ENCODE peak calls at places on chromosomes 3 and 15, in six cellular contexts. I is SK-N-SH, O is H1, N is GM12878, B is K562, V is HepG2. U is an unnamed sample.
A peak's percentile ranks its signal among the peaks of the same experiment; 100 is the strongest.

GRCh38 chr3:176262071-176262470 is 935.2 kb downstream of the TBL1XR1 start:
- DNase-seq in N (no peak), V (no peak), B (no peak), O (no peak), I (no peak), U (no peak)

GRCh38 chr3:184414418-184415228 is 34.8 kb downstream of the CHRD start:
- DNase-seq in B (no peak), O (no peak), I (no peak), N (no peak), V (no peak), U (no peak)

GRCh38 chr3:60086811-60087210 is 1037.0 kb upstream of the CFAP20DC start:
- DNase-seq in B (peak; percentile 35), N (peak; percentile 23), V (peak; percentile 1), I (no peak), O (no peak), U (no peak)

GRCh38 chr15:49721091-49721490 is 100.2 kb downstream of the DTWD1 start:
- DNase-seq in N (no peak), V (no peak), I (peak; percentile 9), O (no peak), B (no peak), U (no peak)

GRCh38 chr15:70504305-70504951 is 258.9 kb downstream of the UACA start:
- DNase-seq in I (peak; percentile 62), V (no peak), N (no peak), B (no peak), O (no peak), U (no peak)

GRCh38 chr15:89143503-89144162 is 55.4 kb downstream of the ABHD2 start:
- DNase-seq in I (peak; percentile 36), V (no peak), B (no peak), N (peak; percentile 21), O (no peak), U (no peak)

GRCh38 chr15:42152921-42153680 is 3.3 kb downstream of the PLA2G4F start:
- DNase-seq in I (no peak), V (no peak), B (no peak), O (no peak), N (no peak), U (no peak)

GRCh38 chr15:98676586-98677270 is 28.4 kb downstream of the IGF1R start:
- DNase-seq in N (no peak), V (no peak), O (no peak), B (no peak), I (no peak), U (no peak)

GRCh38 chr15:99706557-99707303 is 26.5 kb downstream of the LYSMD4 start:
- DNase-seq in O (no peak), N (no peak), I (no peak), V (no peak), B (no peak), U (no peak)

GRCh38 chr15:66785637-66786036 is 83.6 kb downstream of the SMAD6 start:
- DNase-seq in N (no peak), V (no peak), O (no peak), B (no peak), I (no peak), U (no peak)
- TF ChIP-seq CHD2 in N (no peak), V (no peak), O (no peak), B (no peak), I (no peak), U (no peak)

DNA sequence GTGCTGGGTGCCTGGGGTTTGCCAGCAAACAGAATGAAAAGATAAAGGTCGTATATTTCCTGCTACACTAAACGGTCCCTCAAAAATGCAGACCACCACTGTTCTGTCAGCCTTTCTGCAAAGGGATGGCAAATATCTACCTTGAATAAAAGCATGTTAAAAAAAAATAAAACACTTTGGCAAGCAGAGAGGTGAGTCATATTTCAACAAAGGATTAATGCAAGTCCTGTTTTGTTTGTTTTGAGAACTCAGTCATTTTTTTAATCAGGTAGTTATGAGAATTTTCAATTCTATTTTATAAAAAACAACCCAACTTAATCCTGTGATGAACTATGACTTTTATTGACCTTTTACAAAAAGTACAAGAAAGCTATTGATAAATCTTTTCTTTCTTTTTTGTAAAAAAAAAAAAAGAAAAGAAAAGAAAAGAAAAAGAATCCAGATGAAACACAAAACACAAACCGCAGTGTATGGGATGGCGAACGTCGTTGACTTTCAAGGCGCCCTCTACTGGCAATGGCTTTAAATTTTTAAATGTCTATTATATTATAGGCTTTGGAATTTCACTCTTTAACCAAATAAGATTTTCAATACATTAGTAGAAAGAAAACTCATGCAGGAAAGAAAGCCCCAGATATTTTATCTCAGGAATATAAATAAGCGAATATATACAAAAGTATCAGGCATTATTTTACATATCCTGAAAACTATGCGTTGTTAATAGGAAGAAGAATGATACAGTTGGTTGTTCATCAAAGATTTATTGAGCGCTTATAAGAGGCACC is 87.8 kb downstream of the NCEH1 start:
- DNase-seq in B (peak; percentile 20), N (no peak), V (no peak), O (no peak), I (peak; percentile 41), U (peak; percentile 44)
- TF ChIP-seq CHD2 in B (no peak), N (no peak), V (no peak), O (no peak), I (no peak), U (no peak)

DNA sequence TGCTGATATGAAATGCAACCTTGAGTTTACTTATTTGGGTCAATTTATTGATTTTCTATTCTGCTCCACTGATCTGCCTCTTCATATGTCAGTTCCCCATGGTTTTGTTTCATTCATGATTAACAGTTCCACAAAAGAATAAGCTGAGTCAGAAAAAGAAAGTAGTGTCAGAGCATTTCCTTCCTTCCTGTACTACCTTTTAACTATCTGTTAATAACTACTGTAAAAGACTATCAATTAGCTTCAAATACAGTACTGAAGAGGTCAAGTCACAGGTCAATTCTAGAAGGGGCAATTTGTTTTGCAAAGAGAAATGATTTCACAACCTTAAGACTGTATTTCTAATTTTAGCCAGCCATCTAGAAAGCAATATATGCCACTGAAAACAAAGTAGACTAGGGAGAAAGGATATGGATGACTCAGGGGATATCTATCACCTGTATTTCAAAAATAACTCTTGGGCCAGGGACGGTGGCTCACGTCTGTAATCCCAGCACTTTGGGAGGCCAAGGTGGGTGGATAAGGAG is 129.5 kb downstream of the TFDP2 start:
- DNase-seq in I (no peak), B (no peak), O (no peak), N (peak; percentile 57), V (no peak), U (no peak)
- TF ChIP-seq CHD2 in I (no peak), B (no peak), O (no peak), N (no peak), V (no peak), U (no peak)

GRCh38 chr15:31470756-31471155 is 144.1 kb downstream of the KLF13 start:
- DNase-seq in V (no peak), N (no peak), B (no peak), O (peak; percentile 8), I (no peak), U (no peak)

GRCh38 chr15:31471731-31472430 is 145.2 kb downstream of the KLF13 start:
- DNase-seq in B (no peak), O (no peak), V (no peak), N (no peak), I (no peak), U (no peak)

GRCh38 chr15:31472636-31473383 is 146.2 kb downstream of the KLF13 start:
- DNase-seq in B (no peak), I (no peak), O (no peak), V (no peak), N (peak; percentile 79), U (no peak)

GRCh38 chr15:31474059-31474868 is 147.6 kb downstream of the KLF13 start:
- DNase-seq in V (no peak), O (no peak), I (no peak), N (no peak), B (no peak), U (no peak)

DNA sequence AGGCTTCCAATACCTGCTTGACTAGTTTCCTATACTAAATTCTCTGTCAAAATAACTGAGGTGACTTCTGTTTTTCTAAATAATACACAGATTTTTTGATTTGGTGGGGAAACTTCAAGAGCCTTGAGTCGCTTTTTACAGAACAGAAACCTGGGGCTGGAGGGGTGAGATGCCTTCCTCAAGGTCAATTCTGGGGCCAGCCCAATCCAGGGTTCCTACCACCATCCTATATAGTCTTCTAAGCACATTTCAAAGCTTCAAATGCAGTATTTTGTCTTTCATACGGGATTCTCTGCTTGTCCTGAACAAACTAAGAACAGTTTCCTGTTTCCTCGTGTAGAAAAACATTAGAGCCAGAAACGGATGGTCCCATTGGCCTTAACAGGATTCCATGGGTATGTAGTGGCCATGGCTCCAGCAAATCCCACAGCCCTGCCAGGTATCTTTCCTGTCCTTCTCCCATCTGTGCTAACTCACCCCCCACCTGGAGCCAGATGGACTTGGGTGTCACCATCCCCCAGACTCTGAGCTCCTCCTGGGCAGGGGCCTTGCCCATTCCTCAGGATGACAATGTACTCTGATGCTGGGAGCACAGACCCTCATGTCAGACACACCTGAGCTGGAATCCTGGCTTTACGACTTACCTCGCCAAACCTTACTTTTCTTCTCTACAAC is 146.9 kb downstream of the KLF13 start:
- DNase-seq in N (no peak), O (no peak), V (no peak), I (no peak), B (no peak), U (no peak)
- TF ChIP-seq CHD2 in N (no peak), O (no peak), V (no peak), I (no peak), B (no peak), U (no peak)

GRCh38 chr3:34284959-34285358 is 486.5 kb downstream of the PDCD6IP start:
- DNase-seq in O (no peak), B (peak; percentile 21), I (no peak), V (no peak), N (no peak), U (no peak)

GRCh38 chr3:34283743-34284142 is 485.3 kb downstream of the PDCD6IP start:
- DNase-seq in B (no peak), O (no peak), I (no peak), V (no peak), N (no peak), U (no peak)

DNA sequence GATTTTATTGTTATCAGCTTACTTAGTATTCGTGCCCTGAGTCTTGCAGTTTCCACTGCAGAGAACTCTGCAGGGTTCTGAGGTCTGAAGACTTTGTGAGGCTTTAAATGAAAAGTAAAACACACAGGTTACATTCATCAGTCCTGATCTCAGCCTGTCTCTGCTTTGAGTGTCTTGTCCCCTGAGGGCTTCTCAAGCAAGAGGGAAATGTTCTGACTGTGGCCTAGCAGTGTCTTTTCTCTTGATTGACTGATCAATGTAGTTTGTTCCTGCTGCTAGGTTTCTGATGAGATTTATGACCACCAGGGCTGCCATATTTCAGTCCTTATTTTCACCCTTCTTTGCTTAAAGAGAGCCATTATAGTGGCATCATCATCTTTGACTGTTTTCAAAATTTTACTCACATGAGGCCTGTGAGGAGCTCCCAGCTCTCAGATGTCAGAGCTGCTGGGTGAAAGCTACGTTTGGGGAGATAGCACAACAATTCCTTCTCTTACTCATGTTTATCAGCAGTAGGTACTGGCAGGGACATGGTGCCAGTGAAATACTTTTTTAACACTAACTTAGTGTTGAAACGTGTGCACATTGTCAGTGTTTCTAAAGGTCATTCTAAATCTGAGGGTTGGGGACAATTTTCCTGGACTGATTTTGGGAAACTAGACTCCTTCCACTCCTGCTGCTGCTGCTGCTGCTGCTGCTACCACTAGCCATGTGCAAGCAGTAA is 487.2 kb downstream of the PDCD6IP start:
- DNase-seq in I (no peak), V (no peak), O (no peak), B (no peak), N (no peak), U (no peak)
- TF ChIP-seq CHD2 in I (no peak), V (no peak), O (no peak), B (no peak), N (no peak), U (no peak)

GRCh38 chr3:106825962-106826605 is 551.2 kb upstream of the CCDC54 start:
- DNase-seq in I (no peak), V (no peak), O (no peak), N (no peak), B (no peak), U (no peak)
- TF ChIP-seq CHD2 in I (no peak), V (no peak), O (no peak), N (no peak), B (no peak), U (no peak)

U was measured in A549.